ENCODE peak calls at places on chromosomes 7 and 10, in ten cellular contexts. T is HEK293T; J is NCI-H1092; F is stimulated activated CD4-positive, alpha-beta T cell treated with anti-CD3 and anti-CD28 coated beads, Interleukin-4, amount 100 ng/mL, for 48 hours; O is iPS-NIHi11; B is Calu3; G is GM20000; V is brain microvascular endothelial cell; L is OCI-LY7; R is EL. Q is an unnamed sample.
A peak's percentile ranks its signal among the peaks of the same experiment; 100 is the strongest.

GRCh38 chr10:79379512-79380124 is 32.3 kb downstream of the PPIF start:
- DNase-seq in G (peak; percentile 11), J (no peak), L (no peak), F (no peak), R (no peak), B (no peak), V (no peak), T (no peak), O (no peak), Q (no peak)

GRCh38 chr7:22885824-22886255 is 63.2 kb upstream of the TOMM7 start:
- DNase-seq in O (no peak), L (peak; percentile 92), T (no peak), B (no peak), G (peak; percentile 74), V (no peak), J (no peak), F (peak; percentile 64), R (no peak), Q (no peak)

GRCh38 chr7:12716722-12717121 is 29.3 kb downstream of the ARL4A start:
- DNase-seq in O (no peak), G (no peak), V (no peak), F (no peak), T (no peak), R (no peak), L (no peak), J (no peak), B (no peak), Q (no peak)

GRCh38 chr10:133010095-133010837 is 67.9 kb upstream of the CFAP46 start:
- DNase-seq in R (peak; percentile 8), O (no peak), V (no peak), F (no peak), B (no peak), J (no peak), T (no peak), L (no peak), G (peak; percentile 61), Q (no peak)

GRCh38 chr7:410395-410910 is 109.2 kb downstream of the PDGFA start:
- DNase-seq in G (no peak), V (no peak), F (no peak), T (no peak), R (no peak), J (no peak), B (no peak), O (peak; percentile 5), L (no peak), Q (no peak)

GRCh38 chr10:116868722-116869121 is 19.4 kb downstream of the ENO4 start:
- DNase-seq in V (no peak), G (no peak), F (no peak), J (no peak), R (no peak), L (no peak), B (no peak), T (no peak), O (no peak), Q (peak; percentile 48)

GRCh38 chr7:148303295-148304013 is 287.1 kb upstream of the C7orf33 start:
- DNase-seq in L (peak; percentile 42), G (no peak), J (peak; percentile 23), R (peak; percentile 55), T (peak; percentile 65), B (no peak), F (no peak), V (peak; percentile 76), O (no peak), Q (peak; percentile 24)

GRCh38 chr7:44102846-44103565 is 1.1 kb upstream of the AEBP1 start:
- DNase-seq in V (no peak), J (no peak), R (no peak), F (no peak), O (no peak), T (no peak), G (no peak), B (no peak), L (no peak), Q (no peak)

GRCh38 chr10:79414714-79415113 is 30.7 kb downstream of the ZCCHC24 start:
- DNase-seq in G (no peak), V (no peak), L (no peak), O (no peak), F (no peak), R (no peak), T (no peak), J (no peak), B (no peak), Q (no peak)

GRCh38 chr10:133030126-133030525 is 57.6 kb upstream of the ADGRA1 start:
- DNase-seq in O (no peak), B (no peak), R (no peak), F (no peak), G (no peak), V (no peak), T (no peak), L (no peak), J (no peak), Q (no peak)

GRCh38 chr10:118106426-118106825 is 59.7 kb upstream of the RAB11FIP2 start:
- DNase-seq in B (peak; percentile 15), R (peak; percentile 16), T (peak; percentile 39), V (peak; percentile 41), G (peak; percentile 16), F (no peak), J (no peak), L (peak; percentile 5), O (peak; percentile 30), Q (no peak)

GRCh38 chr10:66772511-66772910 is 153.3 kb upstream of the LRRTM3 start:
- DNase-seq in V (no peak), O (no peak), B (no peak), L (no peak), J (no peak), G (no peak), F (no peak), T (no peak), R (no peak), Q (no peak)

GRCh38 chr7:34672430-34672829 is 14.4 kb downstream of the NPSR1 start:
- DNase-seq in R (peak; percentile 53), T (no peak), F (no peak), O (no peak), L (no peak), G (no peak), V (no peak), B (peak; percentile 16), J (no peak), Q (no peak)

GRCh38 chr10:89548673-89549072 is 13.3 kb upstream of the SLC16A12 start:
- DNase-seq in O (no peak), F (no peak), G (no peak), J (no peak), R (no peak), T (no peak), V (no peak), B (no peak), L (no peak), Q (no peak)

GRCh38 chr10:113278664-113279063 is 274.2 kb upstream of the HABP2 start:
- DNase-seq in T (no peak), J (no peak), G (no peak), R (no peak), B (no peak), F (no peak), V (no peak), O (no peak), L (no peak), Q (no peak)

GRCh38 chr7:150451833-150452431 is 1.5 kb downstream of the GIMAP8 start:
- DNase-seq in J (no peak), R (no peak), L (no peak), T (no peak), F (peak; percentile 23), O (no peak), G (no peak), B (no peak), V (no peak), Q (no peak)